ENCODE peak calls at places on chromosomes 6 and 20, in five cellular contexts. A, J, V, U and C are unnamed samples.

GRCh38 chr6:100176951-100177710 is 183.1 kb upstream of the MCHR2 start:
- DNase-seq in U (no peak), V (no peak), J (no peak), A (no peak), C (no peak)

GRCh38 chr6:7561153-7561964 is 19.9 kb downstream of the DSP start:
- DNase-seq in V (no peak), J (no peak), A (no peak), U (peak), C (no peak)

GRCh38 chr20:22728146-22728745 is 143.9 kb upstream of the FOXA2 start:
- DNase-seq in A (no peak), U (no peak), V (no peak), J (no peak), C (no peak)

GRCh38 chr20:61135266-61135665 is 116.8 kb upstream of the CDH4 start:
- DNase-seq in U (no peak), A (no peak), J (no peak), V (no peak), C (no peak)

GRCh38 chr20:51569815-51570741 is 27.6 kb upstream of the NFATC2 start:
- DNase-seq in A (no peak), J (no peak), V (no peak), U (no peak), C (no peak)

GRCh38 chr20:38812915-38813573 is 7.5 kb downstream of the PPP1R16B start:
- DNase-seq in A (no peak), V (no peak), U (peak), J (no peak), C (no peak)

GRCh38 chr20:20498081-20498861 is 130.4 kb downstream of the INSM1 start:
- DNase-seq in J (no peak), A (no peak), U (no peak), V (no peak), C (no peak)

GRCh38 chr20:46710149-46710913 is 882 bp downstream of the SLC2A10 start:
- DNase-seq in A (no peak), V (no peak), J (no peak), U (no peak), C (no peak)

GRCh38 chr6:130107710-130108109 is 89.3 kb downstream of the L3MBTL3 start:
- DNase-seq in A (no peak), V (no peak), U (no peak), J (no peak), C (no peak)

GRCh38 chr6:39004801-39005200 is 43.8 kb upstream of the GLP1R start:
- DNase-seq in U (no peak), V (no peak), A (no peak), J (no peak), C (no peak)

GRCh38 chr6:147826698-147827097 is 318.2 kb downstream of the SAMD5 start:
- DNase-seq in J (no peak), U (no peak), A (no peak), V (no peak), C (no peak)

GRCh38 chr20:10558635-10559187 is 115.1 kb downstream of the JAG1 start:
- DNase-seq in V (no peak), A (no peak), J (peak), U (no peak), C (no peak)

GRCh38 chr20:38166707-38167233 is 1.7 kb upstream of the TGM2 start:
- DNase-seq in A (no peak), U (no peak), J (no peak), V (no peak), C (no peak)

GRCh38 chr20:10681466-10681865 is 7.7 kb upstream of the JAG1 start:
- DNase-seq in U (no peak), J (no peak), A (no peak), V (no peak), C (no peak)

GRCh38 chr20:63073051-63073737 is 66.4 kb upstream of the BHLHE23 start:
- DNase-seq in J (no peak), V (peak), A (no peak), U (no peak), C (no peak)

GRCh38 chr6:83536034-83536646 is 23.8 kb downstream of the PRSS35 start:
- DNase-seq in A (peak), V (no peak), J (no peak), U (peak), C (peak)

GRCh38 chr6:113762611-113763010 is 94.5 kb upstream of the MARCKS start:
- DNase-seq in U (no peak), A (no peak), V (no peak), J (no peak), C (no peak)

GRCh38 chr20:62887147-62887859 is 25.7 kb upstream of the TCFL5 start:
- DNase-seq in A (no peak), J (peak), U (no peak), V (no peak), C (no peak)

GRCh38 chr20:58669287-58670006 is 18.4 kb downstream of the STX16 start:
- DNase-seq in J (no peak), A (peak), V (no peak), U (no peak), C (peak)

GRCh38 chr6:160013987-160014868 is 45.3 kb downstream of the IGF2R start:
- DNase-seq in J (peak), V (no peak), U (no peak), A (no peak), C (no peak)

GRCh38 chr6:110589865-110590513 is 113.6 kb upstream of the SLC22A16 start:
- DNase-seq in J (no peak), U (no peak), A (no peak), V (no peak), C (no peak)

GRCh38 chr6:11854418-11855165 is 76.0 kb upstream of the ADTRP start:
- DNase-seq in U (no peak), V (no peak), A (no peak), J (peak), C (no peak)

GRCh38 chr20:14583413-14583812 is 246.0 kb upstream of the FLRT3 start:
- DNase-seq in U (peak), A (no peak), V (no peak), J (no peak), C (no peak)